ENCODE peak calls at places on chromosome 15, in ten cellular contexts. B is cardiac muscle cell; Q is fibroblast of lung; C is uterus; S is astrocyte; X is right cardiac atrium; M is H9; O is CD4-positive, alpha-beta memory T cell; P is GM23248; K is GM23338. Y is an unnamed sample. For H3K4me1 and H3K27me3, the result is how much of the 10 kb centered on the place peaks cover.

GRCh38 chr15:39851505-39852082 is 68.5 kb downstream of the GPR176 start:
- DNase-seq in Q (peak), P (peak), C (no peak), S (peak), K (no peak), M (no peak), X (no peak), B (peak), O (no peak), Y (no peak)

GRCh38 chr15:74428442-74428787 is 5.3 kb downstream of the SEMA7A start:
- DNase-seq in S (no peak), O (no peak), B (no peak), X (no peak), K (no peak), P (no peak), Q (no peak), C (no peak), M (no peak), Y (no peak)

GRCh38 chr15:78976691-78977090 is 31.8 kb upstream of the CTSH start:
- DNase-seq in S (no peak), K (no peak), O (no peak), X (no peak), C (no peak), M (no peak), Q (no peak), B (no peak), P (no peak), Y (peak)

GRCh38 chr15:48062476-48062875 is 58.3 kb upstream of the SLC24A5 start:
- DNase-seq in B (peak), S (peak), O (no peak), C (no peak), P (no peak), Q (peak), X (no peak), K (no peak), M (no peak), Y (no peak)

GRCh38 chr15:77025471-77025901 is 30.6 kb downstream of the PSTPIP1 start:
- DNase-seq in M (peak), P (no peak), S (no peak), B (no peak), K (no peak), O (no peak), Q (no peak), X (no peak), C (peak), Y (peak)

GRCh38 chr15:77097921-77098320 is 27.0 kb upstream of the TSPAN3 start:
- DNase-seq in P (no peak), M (no peak), C (no peak), S (no peak), B (no peak), Q (no peak), K (no peak), O (no peak), X (no peak), Y (no peak)

GRCh38 chr15:99105516-99106341 is 849 bp downstream of the SYNM start:
- DNase-seq in S (peak), K (peak), Q (peak), M (peak), C (peak), X (peak), P (peak), B (peak), O (peak), Y (peak)

GRCh38 chr15:63072809-63073277 is 30.3 kb downstream of the TPM1 start:
- DNase-seq in X (no peak), C (no peak), K (no peak), O (no peak), B (no peak), S (no peak), P (peak), M (no peak), Q (peak), Y (no peak)

GRCh38 chr15:78313383-78313782 is 14.0 kb upstream of the SKIC8 start:
- DNase-seq in K (no peak), Q (no peak), B (no peak), O (no peak), C (no peak), M (no peak), P (no peak), S (no peak), X (no peak), Y (peak)

GRCh38 chr15:74956648-74957300 is at the start of gene RPP25:
- DNase-seq in M (peak), O (peak), X (peak), C (peak), K (peak), Q (peak), P (peak), S (peak), B (peak), Y (peak)

GRCh38 chr15:69223083-69223813 is 62.8 kb downstream of the GLCE start:
- DNase-seq in B (no peak), P (no peak), M (no peak), C (no peak), K (no peak), X (no peak), O (no peak), Q (no peak), S (no peak), Y (no peak)

GRCh38 chr15:74222231-74222511 is 14.0 kb upstream of the CCDC33 start:
- DNase-seq in P (no peak), C (no peak), S (no peak), O (no peak), K (no peak), B (no peak), X (no peak), M (no peak), Q (no peak), Y (no peak)

GRCh38 chr15:100692671-100693070 is 90.3 kb downstream of the ASB7 start:
- DNase-seq in B (no peak), Q (no peak), X (no peak), K (no peak), M (peak), O (no peak), P (no peak), C (no peak), S (no peak), Y (no peak)

GRCh38 chr15:27847775-27848710 is 251.1 kb downstream of the OCA2 start:
- DNase-seq in O (no peak), B (no peak), P (no peak), K (no peak), S (no peak), C (no peak), Q (no peak), X (no peak), M (no peak), Y (no peak)

DNA sequence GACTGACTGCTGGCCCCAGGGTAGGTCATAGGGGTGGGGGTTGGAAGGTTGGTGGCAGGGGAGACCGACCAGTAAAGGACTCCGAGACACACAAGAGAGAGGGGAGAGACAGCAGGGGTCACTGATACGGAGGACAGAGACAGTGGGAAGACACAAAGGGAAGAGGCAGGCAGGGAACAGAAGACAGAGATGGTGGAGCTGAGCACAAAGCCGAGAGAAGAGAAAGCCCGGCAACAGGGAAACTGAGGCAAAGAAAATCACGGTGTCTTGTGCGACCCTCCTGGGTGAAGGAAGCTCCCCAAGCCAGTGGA is 502 bp downstream of the RASL12 start:
- DNase-seq in C (no peak), Q (no peak), M (no peak), S (no peak), P (no peak), X (no peak), O (no peak), B (no peak), K (no peak), Y (no peak)
- H3K4me1 ChIP-seq in C (under half), Q (under half), M (under half), S (under half), P (under half), X (under half), O (under half), B (under half), K (under half), Y (under half)

DNA sequence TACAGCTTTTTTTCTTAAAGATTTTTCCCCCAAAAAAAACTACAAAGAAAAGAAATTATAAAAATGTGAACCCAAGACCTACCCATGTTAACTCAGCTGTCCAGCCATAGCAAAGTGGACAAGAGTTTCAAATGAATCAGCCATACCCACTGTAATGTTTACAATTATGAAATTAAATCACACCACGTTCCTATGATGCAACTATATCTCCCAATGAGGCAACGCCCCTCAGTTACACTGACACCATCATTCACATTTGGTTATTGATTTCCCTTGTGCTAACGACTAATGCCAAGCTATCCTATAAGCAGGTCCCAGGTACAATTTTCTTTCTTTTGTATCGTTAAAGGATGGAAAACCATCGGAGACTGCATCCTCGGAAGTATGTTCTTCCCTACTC is 115.1 kb upstream of the ICE2 start:
- DNase-seq in X (no peak), O (no peak), B (no peak), K (no peak), M (no peak), P (no peak), C (no peak), Q (no peak), S (no peak), Y (no peak)
- H3K27me3 ChIP-seq in X (under half), O (under half), B (under half), K (under half), M (under half), P (under half), C (under half), Q (under half), S (under half), Y (under half)

GRCh38 chr15:42276762-42277161 is 3.5 kb upstream of the TMEM87A start:
- DNase-seq in M (no peak), C (no peak), X (no peak), P (no peak), O (no peak), S (no peak), K (no peak), B (no peak), Q (no peak), Y (no peak)
- H3K27ac ChIP-seq in M (no peak), C (no peak), X (no peak), P (no peak), O (no peak), S (no peak), K (no peak), B (no peak), Q (no peak), Y (no peak)

GRCh38 chr15:66755298-66756068 is 53.4 kb downstream of the SMAD6 start:
- DNase-seq in S (no peak), B (no peak), Q (no peak), P (no peak), C (no peak), M (no peak), K (no peak), X (no peak), O (no peak), Y (no peak)

GRCh38 chr15:66754789-66755188 is 52.8 kb downstream of the SMAD6 start:
- DNase-seq in K (no peak), P (no peak), Q (no peak), X (no peak), B (no peak), O (no peak), C (no peak), S (no peak), M (no peak), Y (no peak)

GRCh38 chr15:66757521-66757920 is 55.5 kb downstream of the SMAD6 start:
- DNase-seq in B (no peak), K (no peak), M (no peak), O (no peak), P (no peak), S (no peak), Q (no peak), X (peak), C (no peak), Y (no peak)

GRCh38 chr15:66757030-66757429 is 55.0 kb downstream of the SMAD6 start:
- DNase-seq in P (no peak), X (peak), M (no peak), O (no peak), B (no peak), C (no peak), Q (no peak), S (no peak), K (no peak), Y (peak)

GRCh38 chr15:66756220-66756769 is 54.3 kb downstream of the SMAD6 start:
- DNase-seq in S (no peak), O (no peak), K (no peak), C (no peak), Q (no peak), X (no peak), B (no peak), M (no peak), P (no peak), Y (peak)
- H3K4me1 ChIP-seq in S (under half), O (under half), K (under half), C (under half), Q (under half), X (under half), B (half or more), M (under half), P (under half), Y (under half)